ENCODE peak calls at places on chromosomes 3 and 15, in ten cellular contexts. One of them, this sample, is unnamed.

GRCh38 chr15:73722425-73722824 is 30.7 kb downstream of the INSYN1 start:
- DNase-seq in esophagus squamous epithelium: no peak
- DNase-seq in spleen: no peak
- DNase-seq in suprapubic skin: no peak
- DNase-seq in testis: no peak
- DNase-seq in AG04450: no peak
- DNase-seq in mammary epithelial cell: no peak
- DNase-seq in IMR-90: no peak
- DNase-seq in heart left ventricle: no peak
- DNase-seq in HCT116: no peak
- DNase-seq in this sample: no peak

GRCh38 chr15:101169457-101170071 is 82.3 kb downstream of the CHSY1 start:
- DNase-seq in AG04450: no peak
- DNase-seq in spleen: peak; percentile 71
- DNase-seq in testis: no peak
- DNase-seq in heart left ventricle: no peak
- DNase-seq in HCT116: no peak
- DNase-seq in IMR-90: peak; percentile 69
- DNase-seq in suprapubic skin: peak; percentile 66
- DNase-seq in mammary epithelial cell: no peak
- DNase-seq in esophagus squamous epithelium: no peak
- DNase-seq in this sample: no peak

GRCh38 chr3:129195731-129196256 is 12.1 kb upstream of the CNBP start:
- DNase-seq in mammary epithelial cell: peak; percentile 89
- DNase-seq in HCT116: no peak
- DNase-seq in testis: peak; percentile 72
- DNase-seq in IMR-90: peak; percentile 96
- DNase-seq in esophagus squamous epithelium: no peak
- DNase-seq in spleen: no peak
- DNase-seq in AG04450: peak; percentile 81
- DNase-seq in heart left ventricle: no peak
- DNase-seq in suprapubic skin: no peak
- DNase-seq in this sample: no peak

GRCh38 chr15:49674370-49674769 is 53.5 kb downstream of the DTWD1 start:
- DNase-seq in mammary epithelial cell: no peak
- DNase-seq in suprapubic skin: no peak
- DNase-seq in spleen: no peak
- DNase-seq in AG04450: no peak
- DNase-seq in heart left ventricle: no peak
- DNase-seq in esophagus squamous epithelium: no peak
- DNase-seq in testis: no peak
- DNase-seq in IMR-90: peak; percentile 7
- DNase-seq in HCT116: no peak
- DNase-seq in this sample: no peak

GRCh38 chr3:113623324-113623723 is 73.1 kb downstream of the USF3 start:
- DNase-seq in HCT116: no peak
- DNase-seq in spleen: no peak
- DNase-seq in heart left ventricle: peak; percentile 55
- DNase-seq in IMR-90: no peak
- DNase-seq in mammary epithelial cell: peak; percentile 2
- DNase-seq in esophagus squamous epithelium: no peak
- DNase-seq in suprapubic skin: no peak
- DNase-seq in AG04450: no peak
- DNase-seq in testis: peak; percentile 18
- DNase-seq in this sample: no peak

GRCh38 chr15:66937588-66937987 is 127.8 kb upstream of the SMAD3 start:
- DNase-seq in mammary epithelial cell: no peak
- DNase-seq in IMR-90: no peak
- DNase-seq in suprapubic skin: peak; percentile 29
- DNase-seq in esophagus squamous epithelium: no peak
- DNase-seq in testis: no peak
- DNase-seq in heart left ventricle: no peak
- DNase-seq in spleen: no peak
- DNase-seq in HCT116: no peak
- DNase-seq in AG04450: no peak
- DNase-seq in this sample: no peak

GRCh38 chr15:73031648-73032047 is 20.6 kb upstream of the NEO1 start:
- DNase-seq in IMR-90: no peak
- DNase-seq in esophagus squamous epithelium: no peak
- DNase-seq in spleen: no peak
- DNase-seq in AG04450: no peak
- DNase-seq in mammary epithelial cell: no peak
- DNase-seq in testis: no peak
- DNase-seq in heart left ventricle: no peak
- DNase-seq in suprapubic skin: no peak
- DNase-seq in HCT116: no peak
- DNase-seq in this sample: no peak

GRCh38 chr3:197949191-197949766 is 711 bp upstream of the RPL35A start:
- DNase-seq in testis: no peak
- DNase-seq in esophagus squamous epithelium: no peak
- DNase-seq in suprapubic skin: no peak
- DNase-seq in AG04450: no peak
- DNase-seq in HCT116: no peak
- DNase-seq in IMR-90: no peak
- DNase-seq in heart left ventricle: no peak
- DNase-seq in mammary epithelial cell: no peak
- DNase-seq in spleen: no peak
- DNase-seq in this sample: no peak

GRCh38 chr3:139694542-139694941 is 16.8 kb upstream of the NMNAT3 start:
- DNase-seq in heart left ventricle: no peak
- DNase-seq in HCT116: no peak
- DNase-seq in esophagus squamous epithelium: no peak
- DNase-seq in suprapubic skin: no peak
- DNase-seq in AG04450: no peak
- DNase-seq in testis: no peak
- DNase-seq in mammary epithelial cell: no peak
- DNase-seq in spleen: no peak
- DNase-seq in IMR-90: no peak
- DNase-seq in this sample: no peak

GRCh38 chr15:60362318-60363023 is 35.3 kb downstream of the ANXA2 start:
- DNase-seq in IMR-90: peak; percentile 78
- DNase-seq in heart left ventricle: no peak
- DNase-seq in AG04450: peak; percentile 33
- DNase-seq in mammary epithelial cell: peak; percentile 77
- DNase-seq in HCT116: no peak
- DNase-seq in testis: no peak
- DNase-seq in spleen: no peak
- DNase-seq in esophagus squamous epithelium: no peak
- DNase-seq in suprapubic skin: no peak
- DNase-seq in this sample: peak; percentile 53

GRCh38 chr3:45666729-45667440 is 22.3 kb upstream of the SACM1L start:
- DNase-seq in mammary epithelial cell: peak; percentile 75
- DNase-seq in testis: peak; percentile 81
- DNase-seq in heart left ventricle: peak; percentile 76
- DNase-seq in IMR-90: peak; percentile 69
- DNase-seq in HCT116: no peak
- DNase-seq in suprapubic skin: no peak
- DNase-seq in esophagus squamous epithelium: no peak
- DNase-seq in spleen: no peak
- DNase-seq in AG04450: no peak
- DNase-seq in this sample: no peak

GRCh38 chr3:172982731-172983364 is 158.2 kb downstream of the SPATA16 start:
- DNase-seq in suprapubic skin: no peak
- DNase-seq in AG04450: no peak
- DNase-seq in IMR-90: no peak
- DNase-seq in heart left ventricle: no peak
- DNase-seq in spleen: no peak
- DNase-seq in mammary epithelial cell: no peak
- DNase-seq in testis: no peak
- DNase-seq in esophagus squamous epithelium: no peak
- DNase-seq in HCT116: peak; percentile 7
- DNase-seq in this sample: peak; percentile 30

GRCh38 chr3:183296944-183297343 is 43.9 kb downstream of the B3GNT5 start:
- DNase-seq in testis: no peak
- DNase-seq in IMR-90: no peak
- DNase-seq in HCT116: no peak
- DNase-seq in esophagus squamous epithelium: no peak
- DNase-seq in AG04450: no peak
- DNase-seq in suprapubic skin: no peak
- DNase-seq in spleen: no peak
- DNase-seq in mammary epithelial cell: no peak
- DNase-seq in heart left ventricle: no peak
- DNase-seq in this sample: no peak

GRCh38 chr3:183291511-183292031 is 38.5 kb downstream of the B3GNT5 start:
- DNase-seq in esophagus squamous epithelium: no peak
- DNase-seq in heart left ventricle: no peak
- DNase-seq in suprapubic skin: no peak
- DNase-seq in mammary epithelial cell: peak; percentile 83
- DNase-seq in AG04450: no peak
- DNase-seq in HCT116: no peak
- DNase-seq in IMR-90: peak; percentile 66
- DNase-seq in testis: no peak
- DNase-seq in spleen: no peak
- DNase-seq in this sample: no peak

GRCh38 chr3:183295211-183295610 is 42.2 kb downstream of the B3GNT5 start:
- DNase-seq in mammary epithelial cell: peak; percentile 94
- DNase-seq in suprapubic skin: no peak
- DNase-seq in HCT116: no peak
- DNase-seq in AG04450: peak; percentile 55
- DNase-seq in IMR-90: peak; percentile 91
- DNase-seq in testis: no peak
- DNase-seq in heart left ventricle: no peak
- DNase-seq in esophagus squamous epithelium: no peak
- DNase-seq in spleen: no peak
- DNase-seq in this sample: peak; percentile 96

GRCh38 chr3:183290216-183290615 is 37.2 kb downstream of the B3GNT5 start:
- DNase-seq in testis: no peak
- DNase-seq in suprapubic skin: no peak
- DNase-seq in heart left ventricle: no peak
- DNase-seq in esophagus squamous epithelium: no peak
- DNase-seq in spleen: no peak
- DNase-seq in IMR-90: no peak
- DNase-seq in AG04450: no peak
- DNase-seq in mammary epithelial cell: no peak
- DNase-seq in HCT116: no peak
- DNase-seq in this sample: no peak

GRCh38 chr3:183293966-183294365 is 40.9 kb downstream of the B3GNT5 start:
- DNase-seq in testis: no peak
- DNase-seq in IMR-90: no peak
- DNase-seq in suprapubic skin: no peak
- DNase-seq in esophagus squamous epithelium: no peak
- DNase-seq in spleen: no peak
- DNase-seq in AG04450: no peak
- DNase-seq in heart left ventricle: no peak
- DNase-seq in mammary epithelial cell: no peak
- DNase-seq in HCT116: no peak
- DNase-seq in this sample: no peak
- H3K27me3 ChIP-seq in testis: no peaks in the 10 kb centered on the region
- H3K27me3 ChIP-seq in IMR-90: no peaks in the 10 kb centered on the region
- H3K27me3 ChIP-seq in suprapubic skin: no peaks in the 10 kb centered on the region
- H3K27me3 ChIP-seq in esophagus squamous epithelium: no peaks in the 10 kb centered on the region
- H3K27me3 ChIP-seq in spleen: no peaks in the 10 kb centered on the region
- H3K27me3 ChIP-seq in AG04450: no peaks in the 10 kb centered on the region
- H3K27me3 ChIP-seq in heart left ventricle: no peaks in the 10 kb centered on the region
- H3K27me3 ChIP-seq in mammary epithelial cell: no peaks in the 10 kb centered on the region
- H3K27me3 ChIP-seq in HCT116: no peaks in the 10 kb centered on the region
- H3K27me3 ChIP-seq in this sample: no peaks in the 10 kb centered on the region

DNA sequence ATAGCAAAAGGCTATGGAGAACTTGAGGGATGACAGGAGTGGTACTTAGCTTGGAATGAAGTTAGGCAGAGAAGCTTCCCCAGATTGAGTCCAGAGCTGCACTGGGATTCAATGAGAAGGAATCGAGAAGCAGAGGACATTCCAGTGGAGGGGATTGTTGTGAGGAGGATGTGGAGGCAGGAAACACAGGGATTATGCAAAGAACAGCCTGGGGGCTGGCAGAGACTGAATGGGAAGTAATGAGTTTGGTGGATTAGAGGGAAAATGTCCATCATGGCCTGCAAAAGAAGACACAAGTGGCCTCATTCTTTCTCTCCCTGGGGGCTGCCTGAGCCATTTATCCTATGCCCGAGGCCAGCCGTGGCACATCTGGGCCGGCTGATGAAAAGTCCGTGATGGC is 20.5 kb upstream of the SCN10A start:
- DNase-seq in suprapubic skin: no peak
- DNase-seq in HCT116: no peak
- DNase-seq in AG04450: no peak
- DNase-seq in heart left ventricle: no peak
- DNase-seq in spleen: no peak
- DNase-seq in mammary epithelial cell: no peak
- DNase-seq in IMR-90: no peak
- DNase-seq in testis: no peak
- DNase-seq in esophagus squamous epithelium: no peak
- DNase-seq in this sample: no peak
- TF ChIP-seq CTCF in suprapubic skin: no peak
- TF ChIP-seq CTCF in HCT116: no peak
- TF ChIP-seq CTCF in AG04450: no peak
- TF ChIP-seq CTCF in heart left ventricle: no peak
- TF ChIP-seq CTCF in spleen: no peak
- TF ChIP-seq CTCF in mammary epithelial cell: no peak
- TF ChIP-seq CTCF in IMR-90: no peak
- TF ChIP-seq CTCF in testis: no peak
- TF ChIP-seq CTCF in esophagus squamous epithelium: no peak
- TF ChIP-seq CTCF in this sample: no peak

DNA sequence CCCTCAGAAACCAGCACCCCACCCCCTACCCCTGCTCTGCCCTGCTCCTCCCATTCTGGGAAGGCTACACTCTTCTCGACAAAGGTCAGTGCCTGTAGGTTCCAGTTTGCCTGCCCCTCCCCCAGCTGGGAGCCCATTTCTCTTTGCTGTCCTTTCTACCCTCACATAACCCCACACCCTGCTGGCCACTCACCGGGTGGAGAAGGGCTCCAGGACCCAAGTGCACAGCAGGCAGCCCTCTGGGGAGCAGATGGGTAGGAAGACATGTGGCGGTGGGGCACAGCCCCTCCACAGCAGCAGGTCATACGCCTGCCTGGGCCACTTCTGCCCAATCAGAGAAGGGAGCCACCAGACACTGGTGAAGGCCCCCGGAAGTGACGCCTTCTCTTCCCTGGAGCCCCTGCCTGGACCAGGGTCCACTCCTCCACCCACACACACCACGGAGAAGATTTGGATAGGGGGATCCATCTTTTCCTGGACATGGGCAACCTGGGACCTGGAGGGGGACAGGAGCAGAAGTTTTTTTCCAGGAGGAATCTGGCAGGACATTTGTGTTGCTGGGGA is at the start of gene THPO:
- DNase-seq in AG04450: no peak
- DNase-seq in HCT116: no peak
- DNase-seq in heart left ventricle: no peak
- DNase-seq in esophagus squamous epithelium: no peak
- DNase-seq in mammary epithelial cell: no peak
- DNase-seq in spleen: no peak
- DNase-seq in testis: no peak
- DNase-seq in IMR-90: no peak
- DNase-seq in suprapubic skin: peak; percentile 73
- DNase-seq in this sample: no peak
- H3K27me3 ChIP-seq in AG04450: peaks cover 68% of the 10 kb centered on the region
- H3K27me3 ChIP-seq in HCT116: no peaks in the 10 kb centered on the region
- H3K27me3 ChIP-seq in heart left ventricle: peaks cover 43% of the 10 kb centered on the region
- H3K27me3 ChIP-seq in esophagus squamous epithelium: no peaks in the 10 kb centered on the region
- H3K27me3 ChIP-seq in mammary epithelial cell: peaks cover 18% of the 10 kb centered on the region
- H3K27me3 ChIP-seq in spleen: peaks cover 70% of the 10 kb centered on the region
- H3K27me3 ChIP-seq in testis: no peaks in the 10 kb centered on the region
- H3K27me3 ChIP-seq in IMR-90: peaks cover 80% of the 10 kb centered on the region
- H3K27me3 ChIP-seq in suprapubic skin: peaks cover 33% of the 10 kb centered on the region
- H3K27me3 ChIP-seq in this sample: peaks cover 14% of the 10 kb centered on the region

DNA sequence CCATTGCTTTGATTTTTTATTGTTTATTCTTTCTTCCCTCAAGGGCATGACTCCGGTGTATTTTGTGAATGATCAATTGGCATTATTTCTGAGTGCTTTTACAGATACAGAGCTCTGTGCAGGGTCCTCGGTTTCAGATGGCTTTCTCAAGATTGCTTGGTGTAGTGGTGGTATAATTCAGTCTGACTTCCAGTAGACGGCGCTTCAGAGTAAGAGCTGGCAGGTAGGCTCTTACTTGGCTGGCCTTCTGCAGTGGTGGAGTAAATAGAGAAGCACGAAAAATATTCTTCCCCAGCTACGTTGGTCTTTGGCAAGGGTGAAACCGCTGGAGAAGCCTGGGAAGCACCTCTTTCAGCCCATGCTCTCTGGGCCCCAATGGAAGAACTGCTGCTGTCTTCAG is 723.0 kb upstream of the BCHE start:
- DNase-seq in IMR-90: no peak
- DNase-seq in AG04450: no peak
- DNase-seq in HCT116: no peak
- DNase-seq in esophagus squamous epithelium: no peak
- DNase-seq in spleen: no peak
- DNase-seq in suprapubic skin: no peak
- DNase-seq in testis: no peak
- DNase-seq in mammary epithelial cell: no peak
- DNase-seq in heart left ventricle: no peak
- DNase-seq in this sample: no peak
- TF ChIP-seq CTCF in IMR-90: no peak
- TF ChIP-seq CTCF in AG04450: no peak
- TF ChIP-seq CTCF in HCT116: no peak
- TF ChIP-seq CTCF in esophagus squamous epithelium: no peak
- TF ChIP-seq CTCF in spleen: no peak
- TF ChIP-seq CTCF in suprapubic skin: no peak
- TF ChIP-seq CTCF in testis: no peak
- TF ChIP-seq CTCF in mammary epithelial cell: no peak
- TF ChIP-seq CTCF in heart left ventricle: no peak
- TF ChIP-seq CTCF in this sample: no peak